ENCODE peak calls at places on chromosomes 1 and 21, in four cellular contexts. W is SJSA1, R is pancreas, H is body of pancreas. N is an unnamed sample.
A peak's percentile ranks its signal among the peaks of the same experiment; 100 is the strongest.

GRCh38 chr1:92876351-92876750 is 44.5 kb downstream of the RPL5 start:
- DNase-seq in H (no peak), W (no peak), R (no peak), N (no peak)

GRCh38 chr1:43549921-43550597 is 19.4 kb downstream of the PTPRF start:
- DNase-seq in H (peak; percentile 97), W (no peak), R (peak; percentile 97), N (peak; percentile 85)

GRCh38 chr1:19067187-19067911 is 110.9 kb upstream of the IFFO2 start:
- DNase-seq in W (no peak), H (peak; percentile 72), R (peak; percentile 89), N (no peak)

GRCh38 chr1:58136502-58136901 is 410.0 kb downstream of the OMA1 start:
- DNase-seq in R (no peak), W (no peak), H (no peak), N (no peak)

GRCh38 chr1:33364578-33364945 is 43.7 kb upstream of the A3GALT2 start:
- DNase-seq in H (no peak), R (no peak), W (no peak), N (no peak)

GRCh38 chr1:201353186-201353940 is 24.1 kb downstream of the TNNT2 start:
- DNase-seq in W (no peak), H (no peak), R (no peak), N (no peak)

GRCh38 chr21:32726742-32727477 is 903 bp downstream of the SYNJ1 start:
- DNase-seq in R (no peak), H (no peak), W (peak; percentile 50), N (no peak)

GRCh38 chr1:162003825-162004205 is 19.9 kb downstream of the OLFML2B start:
- DNase-seq in H (no peak), R (no peak), W (peak; percentile 71), N (no peak)

GRCh38 chr1:201828820-201829774 is at the start of gene IPO9:
- DNase-seq in H (peak; percentile 94), R (peak; percentile 95), W (peak; percentile 94), N (peak; percentile 53)

DNA sequence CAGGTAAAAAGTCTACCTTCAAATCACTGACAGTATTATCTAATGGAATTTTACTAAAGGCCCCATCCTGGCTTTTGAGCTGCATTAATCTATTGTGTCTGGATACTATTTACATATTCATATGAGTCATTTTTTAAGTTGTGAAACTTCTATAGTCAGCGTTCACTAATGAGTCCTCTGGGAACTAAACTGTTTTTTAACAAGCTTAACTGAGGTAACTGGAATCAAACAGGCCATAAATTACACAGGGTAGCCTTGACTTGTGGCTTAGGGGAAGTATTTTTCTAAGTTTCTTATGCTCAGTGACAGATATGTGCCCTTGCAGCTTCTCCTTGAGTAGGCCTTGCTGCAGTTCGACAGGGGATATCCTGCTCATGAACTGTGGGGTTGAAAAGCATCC is 68.8 kb downstream of the JMJD4 start:
- DNase-seq in R (no peak), W (no peak), H (no peak), N (no peak)
- H3K9me3 ChIP-seq in R (no peaks in the 10 kb centered on the region), W (peaks cover 42% of the 10 kb centered on the region), H (no peaks in the 10 kb centered on the region), N (peaks cover 21% of the 10 kb centered on the region)

DNA sequence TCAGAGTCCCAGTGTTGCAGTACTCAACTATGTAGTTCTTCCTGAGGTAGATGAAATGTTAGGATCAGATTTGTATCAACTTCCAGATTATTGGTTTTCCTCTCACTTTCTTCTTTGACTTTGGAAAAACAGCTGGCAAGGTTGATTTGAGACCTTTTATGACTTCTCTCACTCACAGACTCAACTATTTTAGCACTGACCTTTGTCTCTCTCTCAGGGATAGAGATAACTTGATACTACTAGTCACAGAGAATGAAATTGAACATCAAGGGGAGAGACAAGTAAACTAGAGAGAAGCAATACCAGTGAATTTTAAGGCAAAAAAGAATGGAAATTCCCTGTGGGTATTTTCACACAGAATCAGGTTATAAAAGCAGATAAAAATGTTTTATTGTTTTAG is 159.7 kb upstream of the B3GALT2 start:
- DNase-seq in H (no peak), R (no peak), W (no peak), N (no peak)
- H3K27me3 ChIP-seq in H (no peaks in the 10 kb centered on the region), R (no peaks in the 10 kb centered on the region), W (no peaks in the 10 kb centered on the region), N (no peaks in the 10 kb centered on the region)

DNA sequence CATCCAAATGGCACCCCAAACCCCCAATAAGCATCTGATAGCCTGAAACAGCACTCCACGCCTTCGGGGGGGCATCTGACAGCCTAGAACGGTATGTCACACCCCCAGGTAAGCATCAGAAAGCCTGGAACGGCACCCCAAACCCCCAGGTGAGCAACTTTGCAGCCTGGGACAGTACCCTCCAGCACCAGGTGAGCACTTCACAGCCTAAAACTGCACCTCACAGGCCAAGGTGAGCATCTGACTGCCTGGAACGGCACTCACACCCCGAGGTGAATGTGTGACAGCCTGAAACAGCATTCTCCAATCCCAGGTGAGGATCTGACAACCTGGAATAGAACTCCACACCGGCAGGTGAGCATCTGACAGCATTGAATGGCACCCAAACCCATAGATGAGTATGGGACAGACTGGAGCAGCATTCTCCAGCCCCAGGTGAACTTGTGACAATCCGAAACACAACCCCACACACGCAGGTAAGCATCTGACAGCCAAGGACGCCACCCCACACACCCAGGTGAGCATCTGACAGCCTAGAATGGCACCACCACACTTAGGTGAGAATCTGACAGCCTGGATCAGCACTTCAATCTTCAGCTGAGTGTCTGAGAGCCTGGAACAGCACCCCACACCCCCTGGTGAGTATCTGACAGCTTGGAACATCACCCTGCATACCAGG is 18.3 kb upstream of the MMEL1 start:
- DNase-seq in W (peak; percentile 30), R (peak; percentile 10), H (peak; percentile 7), N (no peak)
- H3K9me3 ChIP-seq in W (peaks cover 3% of the 10 kb centered on the region), R (no peaks in the 10 kb centered on the region), H (no peaks in the 10 kb centered on the region), N (peaks cover 22% of the 10 kb centered on the region)

DNA sequence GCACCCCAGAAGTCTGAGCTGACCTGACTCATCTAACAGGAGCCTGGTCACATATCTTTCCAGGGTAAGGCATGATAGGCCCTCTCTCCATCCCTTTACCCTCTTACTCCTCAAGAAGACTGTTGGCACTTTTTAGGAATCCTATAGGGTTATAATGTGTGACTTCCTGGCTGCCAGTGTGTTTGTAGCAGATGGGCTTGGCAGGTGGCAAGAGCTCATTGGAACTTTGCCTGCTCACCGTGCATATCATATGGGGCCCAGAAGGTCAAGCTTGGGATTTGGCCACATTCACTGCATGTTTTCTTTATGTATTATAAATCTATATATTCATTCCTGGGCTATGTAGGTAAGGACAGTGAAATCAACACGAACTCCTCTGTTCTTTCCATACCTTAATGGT is 5.2 kb downstream of the KAZN start:
- DNase-seq in R (no peak), H (no peak), W (no peak), N (no peak)
- H3K27me3 ChIP-seq in R (peaks cover 5% of the 10 kb centered on the region), H (peaks cover 7% of the 10 kb centered on the region), W (peaks cover 45% of the 10 kb centered on the region), N (peaks cover 35% of the 10 kb centered on the region)

DNA sequence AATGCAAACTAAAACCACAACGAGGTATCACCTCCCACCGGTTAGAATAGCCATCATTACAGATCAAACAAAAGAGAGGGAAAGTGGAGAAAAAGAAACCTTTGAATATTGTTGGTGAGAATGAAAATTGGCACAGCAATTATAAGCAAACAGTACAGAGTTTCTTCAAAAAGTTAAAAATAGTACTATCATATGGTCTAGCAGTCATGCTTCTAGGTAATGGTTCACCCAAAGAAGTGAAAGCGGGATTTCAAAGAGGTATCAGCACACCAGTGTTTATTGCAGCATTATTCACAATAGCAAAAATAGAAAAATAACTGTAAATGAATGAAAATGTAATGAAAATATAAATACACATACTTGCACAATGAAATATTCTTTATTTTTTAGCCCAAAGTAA is 8.2 kb downstream of the OR2T10 start:
- DNase-seq in W (no peak), H (no peak), R (no peak), N (no peak)
- H3K9me3 ChIP-seq in W (no peaks in the 10 kb centered on the region), H (no peaks in the 10 kb centered on the region), R (no peaks in the 10 kb centered on the region), N (no peaks in the 10 kb centered on the region)

DNA sequence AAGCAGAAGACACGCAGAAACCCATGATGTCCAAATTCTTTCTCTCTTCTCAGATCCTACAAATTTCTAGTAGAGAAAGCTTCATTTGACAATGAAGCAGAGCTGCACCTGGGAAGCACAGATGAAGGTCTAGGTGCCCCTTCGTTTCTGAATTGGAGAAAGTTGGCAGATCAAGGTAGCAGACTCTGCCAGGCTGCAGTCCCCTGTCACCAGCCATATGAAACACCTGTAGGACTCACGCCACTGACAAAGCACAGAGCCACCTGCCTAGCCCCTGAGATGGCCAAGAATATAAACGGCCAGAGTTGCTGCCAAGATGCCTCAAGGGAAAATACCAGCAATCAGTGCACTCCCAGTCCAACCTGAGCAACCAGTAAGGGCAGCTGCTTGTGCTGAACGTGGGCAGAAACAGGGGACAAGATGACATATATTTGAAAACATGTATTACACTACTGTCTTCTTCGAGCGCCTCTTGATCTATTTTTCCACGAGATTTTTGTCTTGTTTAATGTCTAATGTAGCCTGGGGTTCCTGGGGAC is 20.6 kb upstream of the PLEKHA6 start:
- DNase-seq in R (no peak), W (peak; percentile 10), H (no peak), N (no peak)
- H3K27me3 ChIP-seq in R (no peaks in the 10 kb centered on the region), W (peaks cover 64% of the 10 kb centered on the region), H (no peaks in the 10 kb centered on the region), N (peaks cover 10% of the 10 kb centered on the region)

GRCh38 chr1:218499021-218499691 is 154.0 kb downstream of the TGFB2 start:
- DNase-seq in W (peak; percentile 64), R (no peak), H (no peak), N (no peak)
- H3K9me3 ChIP-seq in W (no peaks in the 10 kb centered on the region), R (no peaks in the 10 kb centered on the region), H (no peaks in the 10 kb centered on the region), N (no peaks in the 10 kb centered on the region)

GRCh38 chr21:36705679-36706481 is 7.0 kb downstream of the SIM2 start:
- DNase-seq in W (no peak), R (no peak), H (no peak), N (no peak)

GRCh38 chr21:36706482-36706852 is 7.6 kb downstream of the SIM2 start:
- DNase-seq in H (no peak), W (no peak), R (no peak), N (no peak)

GRCh38 chr21:36704281-36704957 is 5.5 kb downstream of the SIM2 start:
- DNase-seq in W (no peak), H (no peak), R (peak; percentile 65), N (no peak)

GRCh38 chr21:36703626-36704280 is 4.8 kb downstream of the SIM2 start:
- DNase-seq in W (no peak), H (no peak), R (no peak), N (no peak)

DNA sequence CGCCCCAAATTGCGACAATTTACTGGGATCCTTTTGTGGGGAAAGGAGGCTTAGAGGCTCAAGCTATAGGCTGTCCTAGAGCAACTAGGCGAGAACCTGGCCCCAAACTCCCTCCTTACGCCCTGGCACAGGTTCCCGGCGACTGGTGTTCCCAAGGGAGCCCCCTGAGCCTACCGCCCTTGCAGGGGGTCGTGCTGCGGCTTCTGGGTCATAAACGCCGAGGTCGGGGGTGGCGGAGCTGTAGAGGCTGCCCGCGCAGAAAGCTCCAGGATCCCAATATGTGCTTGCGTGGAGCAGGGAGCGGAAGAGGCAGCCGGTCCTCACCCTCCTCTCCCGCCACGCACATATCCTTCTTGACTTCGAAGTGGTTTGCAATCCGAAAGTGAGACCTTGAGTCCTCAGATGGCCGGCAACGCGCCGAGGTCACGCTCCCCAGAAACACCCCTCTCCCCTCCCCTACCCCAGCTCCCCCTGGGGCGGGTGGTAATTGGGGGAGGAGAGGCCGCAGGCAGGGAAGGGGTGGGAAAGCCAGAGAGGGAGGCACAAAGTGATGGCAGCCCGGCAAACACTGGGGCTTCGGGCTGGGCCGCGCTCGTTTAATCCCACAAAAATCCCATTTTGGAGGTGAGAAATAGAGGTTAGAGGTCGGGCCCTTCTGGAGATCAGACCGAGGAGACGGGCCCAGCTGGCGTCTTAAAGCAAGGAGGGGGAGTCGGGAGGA is 6.2 kb downstream of the SIM2 start:
- DNase-seq in W (no peak), H (no peak), R (no peak), N (no peak)
- H3K27me3 ChIP-seq in W (peaks cover 29% of the 10 kb centered on the region), H (peaks cover 90% of the 10 kb centered on the region), R (peaks cover 44% of the 10 kb centered on the region), N (peaks cover 100% of the 10 kb centered on the region)

GRCh38 chr1:227635596-227635995 is 72.2 kb downstream of the ZNF678 start:
- DNase-seq in R (no peak), W (no peak), H (no peak), N (no peak)
- H3K9me3 ChIP-seq in R (no peaks in the 10 kb centered on the region), W (peaks cover 14% of the 10 kb centered on the region), H (no peaks in the 10 kb centered on the region), N (peaks cover 6% of the 10 kb centered on the region)